ENCODE peak calls at places on chromosomes 5 and 9, in six cellular contexts. R, J, K, G, I and O are unnamed samples.

GRCh38 chr5:90553711-90554110 is 4.9 kb upstream of the ADGRV1 start:
- DNase-seq in J (no peak), R (no peak), G (no peak), K (no peak), I (no peak), O (no peak)

GRCh38 chr5:78750281-78750680 is 101.7 kb upstream of the LHFPL2 start:
- DNase-seq in I (no peak), J (no peak), K (no peak), R (no peak), G (no peak), O (no peak)

GRCh38 chr5:163953883-163954282 is 448.5 kb downstream of the MAT2B start:
- DNase-seq in G (no peak), K (no peak), R (no peak), I (no peak), J (no peak), O (no peak)

GRCh38 chr9:127897194-127897692 is 2.2 kb downstream of the ST6GALNAC6 start:
- DNase-seq in I (peak; percentile 72), K (peak; percentile 85), G (peak; percentile 47), J (peak; percentile 68), R (peak; percentile 87), O (peak; percentile 70)

GRCh38 chr5:60333103-60333502 is 366.9 kb downstream of the DEPDC1B start:
- DNase-seq in R (no peak), K (no peak), G (no peak), I (peak; percentile 4), J (peak; percentile 26), O (no peak)

GRCh38 chr9:113622600-113623400 is 159.3 kb downstream of the RGS3 start:
- DNase-seq in R (no peak), G (peak; percentile 60), K (no peak), J (peak; percentile 97), I (peak; percentile 73), O (peak; percentile 82)

GRCh38 chr5:107322936-107323335 is 347.8 kb downstream of the EFNA5 start:
- DNase-seq in J (no peak), G (no peak), K (no peak), R (no peak), I (peak; percentile 26), O (no peak)

GRCh38 chr9:109471475-109471874 is 26.6 kb downstream of the PTPN3 start:
- DNase-seq in K (no peak), G (peak; percentile 27), R (no peak), J (no peak), I (no peak), O (no peak)

GRCh38 chr5:81069965-81070364 is 109.8 kb downstream of the RASGRF2 start:
- DNase-seq in G (no peak), K (no peak), I (no peak), R (no peak), J (no peak), O (no peak)

GRCh38 chr5:98157368-98157767 is 616.1 kb upstream of the RGMB start:
- DNase-seq in K (no peak), J (no peak), I (no peak), R (no peak), G (no peak), O (no peak)

GRCh38 chr9:116951588-116952433 is 264.7 kb downstream of the TRIM32 start:
- DNase-seq in K (no peak), G (peak; percentile 16), R (no peak), I (peak; percentile 97), J (peak; percentile 82), O (peak; percentile 75)

GRCh38 chr5:77707786-77708185 is 68.4 kb downstream of the TBCA start:
- DNase-seq in I (no peak), R (no peak), K (no peak), J (no peak), G (no peak), O (peak; percentile 53)

GRCh38 chr9:18327106-18327505 is 146.8 kb upstream of the ADAMTSL1 start:
- DNase-seq in R (no peak), I (no peak), K (no peak), G (no peak), J (no peak), O (no peak)

GRCh38 chr9:107334103-107334776 is 51.2 kb downstream of the RAD23B start:
- DNase-seq in J (no peak), I (no peak), G (no peak), R (no peak), K (no peak), O (no peak)

GRCh38 chr9:137251490-137252268 is 593 bp downstream of the STPG3 start:
- DNase-seq in I (no peak), G (no peak), J (no peak), K (no peak), R (no peak), O (no peak)
- H3K4me3 ChIP-seq in I (no peak overlapping the region), G (no peak overlapping the region), J (no peak overlapping the region), K (no peak overlapping the region), R (no peak overlapping the region), O (no peak overlapping the region)

GRCh38 chr9:86639899-86640379 is 285.7 kb upstream of the TUT7 start:
- DNase-seq in I (no peak), J (no peak), R (no peak), G (no peak), K (no peak), O (no peak)
- TF ChIP-seq CTCF in I (no peak), J (no peak), R (no peak), G (no peak), K (no peak), O (peak; percentile 19)

DNA sequence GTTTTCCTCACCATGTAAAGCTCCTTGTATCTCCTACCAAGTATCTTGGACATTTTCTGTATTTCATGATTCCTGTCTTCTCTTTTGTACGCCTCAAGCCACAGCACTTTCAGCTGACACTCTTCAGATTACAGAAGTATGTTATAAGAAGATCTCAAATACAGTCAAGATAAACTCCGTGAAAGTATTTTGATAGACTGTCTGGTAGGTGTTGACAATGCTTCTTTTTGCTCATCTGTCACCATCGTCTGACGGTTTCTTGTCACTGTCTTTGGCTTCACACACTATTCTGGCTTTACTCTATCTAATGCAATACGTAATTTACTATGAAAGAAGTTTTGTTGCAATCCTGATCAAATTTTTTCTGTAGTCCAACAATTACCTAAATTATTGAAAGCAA is 294.5 kb upstream of the CDH12 start:
- DNase-seq in J (no peak), I (no peak), K (no peak), G (no peak), R (no peak), O (no peak)
- H3K4me3 ChIP-seq in J (no peak overlapping the region), I (no peak overlapping the region), K (no peak overlapping the region), G (no peak overlapping the region), R (no peak overlapping the region), O (no peak overlapping the region)

DNA sequence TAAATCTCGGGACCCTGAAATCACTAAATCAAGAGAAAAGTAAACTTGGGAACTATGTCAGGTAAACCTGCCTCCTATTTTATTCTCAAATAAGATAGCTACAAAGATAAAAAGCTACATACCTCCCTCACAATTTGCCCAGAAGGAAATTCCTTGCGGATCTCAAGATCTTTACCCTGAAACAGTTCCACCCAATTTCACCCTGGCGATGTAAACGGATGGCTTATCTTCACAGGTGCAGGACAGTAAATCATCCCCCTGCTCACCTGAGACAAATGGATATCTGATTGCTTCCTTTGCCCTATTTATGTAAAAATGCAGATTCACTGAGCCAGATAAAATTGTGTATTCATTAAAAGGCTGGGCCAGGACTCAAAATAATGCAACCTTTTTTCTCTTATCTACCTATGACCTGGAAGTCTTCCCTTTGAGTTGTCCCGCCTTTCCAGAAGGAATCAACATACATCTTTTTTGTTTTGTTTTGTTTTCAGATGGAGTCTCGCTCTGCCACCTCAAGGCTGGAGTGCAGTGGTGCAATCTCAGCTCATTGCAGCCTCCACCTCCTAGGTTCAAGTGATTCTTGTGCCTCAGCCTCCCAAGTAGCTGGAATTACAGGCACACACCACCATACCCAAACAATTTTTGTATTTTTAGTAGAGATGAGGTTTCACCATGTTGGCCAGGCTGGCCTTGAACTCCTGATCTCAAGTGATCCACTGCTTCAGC is 13.8 kb downstream of the TMEM267 start:
- DNase-seq in R (no peak), J (no peak), I (no peak), K (no peak), G (no peak), O (no peak)
- TF ChIP-seq CTCF in R (no peak), J (no peak), I (no peak), K (no peak), G (no peak), O (no peak)

DNA sequence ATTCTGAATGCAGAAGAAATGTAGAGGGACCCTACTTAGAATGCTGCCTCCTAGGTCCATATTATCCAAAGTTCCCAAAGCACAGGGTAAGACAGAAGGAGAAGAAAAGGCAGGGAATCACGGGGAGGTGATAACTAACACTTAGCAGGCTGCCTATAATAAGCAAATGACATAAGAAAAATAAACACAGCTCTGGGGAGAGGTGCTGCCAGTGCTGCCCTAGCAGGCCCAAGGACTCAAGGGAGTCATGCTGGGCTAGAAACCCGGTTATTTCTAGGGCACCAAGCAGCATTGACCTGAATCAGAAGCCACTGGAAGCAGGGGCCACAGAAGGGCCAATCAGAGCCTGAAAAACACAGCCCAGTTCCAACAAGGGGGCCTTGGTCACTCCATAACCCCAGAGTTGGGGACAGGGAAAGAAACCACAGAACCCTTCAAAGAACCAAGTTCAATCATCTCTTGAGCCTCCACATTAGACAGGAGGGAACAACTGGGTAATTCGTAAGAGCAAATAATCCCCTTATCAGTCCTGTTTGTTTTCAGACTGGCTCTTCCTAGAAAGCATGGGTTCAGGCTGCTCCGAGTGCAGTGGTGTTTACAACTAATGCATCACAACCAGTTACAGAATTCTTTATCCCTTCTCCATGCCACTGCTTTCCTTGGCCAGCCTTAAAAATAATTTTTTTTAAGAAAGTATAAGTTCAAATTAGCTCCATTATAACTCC is 24.0 kb downstream of the NRG2 start:
- DNase-seq in G (no peak), J (no peak), K (no peak), I (no peak), R (no peak), O (no peak)
- H3K4me3 ChIP-seq in G (no peak overlapping the region), J (no peak overlapping the region), K (no peak overlapping the region), I (no peak overlapping the region), R (peak overlapping the region; percentile 47), O (no peak overlapping the region)